ENCODE peak calls at places on chromosomes 11 and 22, in six cellular contexts. C is CD4-positive, CD25-positive, alpha-beta regulatory T cell; N is pancreas; D is lung; B is small intestine; J is DND-41. V is an unnamed sample.

GRCh38 chr22:37990862-37991261 is 6.5 kb upstream of the SOX10 start:
- DNase-seq in C (no peak), N (no peak), D (no peak), B (no peak), J (no peak), V (no peak)

GRCh38 chr22:22614065-22614464 is 30.3 kb upstream of the GGTLC2 start:
- DNase-seq in C (no peak), N (no peak), D (no peak), B (no peak), J (no peak), V (peak)

GRCh38 chr11:126584028-126584427 is 228.5 kb downstream of the ST3GAL4 start:
- DNase-seq in C (no peak), N (no peak), D (no peak), B (no peak), J (no peak), V (no peak)

GRCh38 chr11:114621950-114622809 is 26.6 kb upstream of the NXPE4 start:
- DNase-seq in C (no peak), N (no peak), D (no peak), B (no peak), J (no peak), V (peak)

GRCh38 chr11:130178992-130179391 is 19.4 kb downstream of the ST14 start:
- DNase-seq in C (no peak), N (no peak), D (no peak), B (no peak), J (no peak), V (no peak)

GRCh38 chr11:36532908-36533601 is 23.0 kb upstream of the TRAF6 start:
- DNase-seq in C (no peak), N (no peak), D (no peak), B (no peak), J (no peak), V (no peak)

GRCh38 chr11:73040046-73040445 is 102.1 kb downstream of the FCHSD2 start:
- DNase-seq in C (no peak), N (no peak), D (no peak), B (no peak), J (no peak), V (no peak)

GRCh38 chr22:50306753-50307749 is at the start of gene PLXNB2:
- DNase-seq in C (no peak), N (peak), D (peak), B (peak), J (peak), V (peak)

GRCh38 chr11:35160248-35160820 is 21.4 kb downstream of the CD44 start:
- DNase-seq in C (peak), N (no peak), D (no peak), B (no peak), J (no peak), V (no peak)

GRCh38 chr22:37802310-37803194 is 5.2 kb upstream of the GCAT start:
- DNase-seq in C (no peak), N (peak), D (no peak), B (peak), J (peak), V (no peak)

GRCh38 chr22:24054356-24054755 is 43.3 kb downstream of the CABIN1 start:
- DNase-seq in C (no peak), N (no peak), D (no peak), B (no peak), J (no peak), V (no peak)

GRCh38 chr22:44623771-44624510 is 78.1 kb upstream of the PRR5 start:
- DNase-seq in C (no peak), N (peak), D (no peak), B (no peak), J (no peak), V (peak)

GRCh38 chr22:24244144-24244787 is 616 bp downstream of the GGT5 start:
- DNase-seq in C (no peak), N (no peak), D (no peak), B (no peak), J (peak), V (no peak)

GRCh38 chr22:43811777-43812148 is 342 bp downstream of the EFCAB6 start:
- DNase-seq in C (no peak), N (no peak), D (no peak), B (peak), J (no peak), V (peak)

GRCh38 chr22:40010752-40011145 is 16.0 kb downstream of the FAM83F start:
- DNase-seq in C (no peak), N (no peak), D (no peak), B (peak), J (no peak), V (no peak)

GRCh38 chr22:38760477-38761201 is 4.8 kb upstream of the SUN2 start:
- DNase-seq in C (no peak), N (no peak), D (no peak), B (no peak), J (peak), V (no peak)

GRCh38 chr11:100686476-100686875 is 612 bp upstream of the ARHGAP42 start:
- DNase-seq in C (no peak), N (no peak), D (no peak), B (no peak), J (no peak), V (no peak)
- H3K4me3 ChIP-seq in C (no peak), N (no peak), D (no peak), B (peak), J (peak), V (peak)

GRCh38 chr22:30027169-30027568 is 53.1 kb upstream of the HORMAD2 start:
- DNase-seq in C (no peak), N (no peak), D (no peak), B (peak), J (no peak), V (no peak)
- H3K4me3 ChIP-seq in C (no peak), N (no peak), D (no peak), B (no peak), J (no peak), V (no peak)

DNA sequence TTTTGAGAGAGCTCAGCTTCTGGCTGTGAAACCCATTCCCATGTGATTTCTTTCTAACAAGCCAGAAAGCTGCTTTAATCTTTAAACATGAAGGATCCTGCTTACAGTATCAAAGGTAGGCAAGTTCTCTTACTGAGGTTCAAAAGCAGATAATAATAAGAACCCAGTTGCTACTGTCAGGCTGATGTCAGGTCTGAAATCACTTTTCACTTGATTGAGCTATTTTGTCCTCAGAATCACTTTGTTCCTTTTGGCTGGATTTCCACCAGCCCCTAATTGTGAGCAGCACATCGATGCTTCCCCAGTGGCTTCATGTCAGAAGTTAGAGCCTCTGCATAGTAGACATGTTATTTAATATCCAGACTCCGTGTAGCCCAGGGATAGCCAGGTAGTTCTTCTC is 55.8 kb upstream of the CEP295 start:
- DNase-seq in C (no peak), N (no peak), D (no peak), B (no peak), J (no peak), V (no peak)
- H3K4me3 ChIP-seq in C (no peak), N (no peak), D (no peak), B (no peak), J (no peak), V (no peak)

GRCh38 chr22:31083377-31083768 is 2.3 kb downstream of the SMTN start:
- DNase-seq in C (no peak), N (peak), D (no peak), B (peak), J (no peak), V (no peak)
- H3K4me3 ChIP-seq in C (no peak), N (no peak), D (no peak), B (no peak), J (no peak), V (peak)

GRCh38 chr11:7021318-7021717 is 1.0 kb downstream of the NLRP14 start:
- DNase-seq in C (no peak), N (no peak), D (no peak), B (no peak), J (no peak), V (peak)
- H3K4me3 ChIP-seq in C (no peak), N (no peak), D (no peak), B (no peak), J (no peak), V (peak)

DNA sequence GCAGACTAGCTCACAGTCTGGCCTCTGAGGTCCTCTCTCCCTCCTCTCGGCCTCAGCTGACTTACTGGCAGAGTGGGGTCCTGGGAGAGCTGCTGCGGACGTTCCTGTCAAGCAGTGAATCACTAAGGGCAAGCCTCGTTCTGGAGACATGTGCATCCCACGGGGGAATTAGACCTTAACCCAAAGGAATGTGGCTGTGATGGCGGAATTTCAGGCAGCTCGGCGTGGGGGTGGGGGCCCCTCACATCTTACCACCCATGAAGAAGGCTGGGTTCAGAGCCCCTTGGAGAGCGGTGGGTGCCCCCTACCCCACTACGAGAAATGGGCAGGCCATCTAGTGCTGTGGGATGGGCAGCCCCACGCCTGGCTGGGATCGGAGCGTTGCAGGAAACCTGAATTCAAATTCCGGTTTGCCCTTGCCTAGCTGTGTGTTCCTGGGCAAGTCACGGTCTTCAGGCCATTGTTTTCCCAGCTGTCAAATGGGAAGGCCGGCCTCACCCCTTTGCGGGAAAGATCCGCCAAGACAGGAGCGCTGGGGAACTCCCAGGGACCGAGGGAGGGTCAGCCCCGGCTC is 559 bp downstream of the LRRC32 start:
- DNase-seq in C (no peak), N (peak), D (no peak), B (no peak), J (no peak), V (no peak)
- H3K4me3 ChIP-seq in C (peak), N (peak), D (peak), B (peak), J (no peak), V (peak)

GRCh38 chr11:1693327-1694063 is 3.5 kb upstream of the KRTAP5-6 start:
- DNase-seq in C (peak), N (peak), D (peak), B (peak), J (peak), V (peak)
- H3K4me3 ChIP-seq in C (peak), N (peak), D (no peak), B (peak), J (peak), V (no peak)

V was measured in GM12865.